ENCODE peak calls at places on chromosomes 5 and 9, in seven cellular contexts. Y is A549, P is psoas muscle, G is GM23248, R is tibial artery, T is right lobe of liver, I is upper lobe of right lung. S is an unnamed sample. For H3K4me1 and H3K9me3, the result is how much of the 10 kb centered on the place peaks cover.

GRCh38 chr5:17129093-17129492 is 88.3 kb upstream of the BASP1 start:
- DNase-seq in Y (peak), P (no peak), G (no peak), R (no peak), T (no peak), I (no peak), S (no peak)

GRCh38 chr5:116575635-116576042 is 1.0 kb upstream of the SEMA6A start:
- DNase-seq in Y (no peak), P (no peak), G (peak), R (peak), T (no peak), I (peak), S (peak)

GRCh38 chr5:98928802-98929122 is at the start of gene CHD1:
- DNase-seq in Y (peak), P (peak), G (peak), R (peak), T (peak), I (peak), S (peak)

GRCh38 chr5:128412145-128412930 is 125.7 kb downstream of the FBN2 start:
- DNase-seq in Y (no peak), P (no peak), G (no peak), R (no peak), T (no peak), I (no peak), S (no peak)

GRCh38 chr5:146048994-146049703 is 56.2 kb downstream of the PLAC8L1 start:
- DNase-seq in Y (peak), P (no peak), G (peak), R (peak), T (peak), I (no peak), S (peak)

GRCh38 chr9:123208626-123209174 is 59.7 kb downstream of the STRBP start:
- DNase-seq in Y (no peak), P (no peak), G (no peak), R (no peak), T (no peak), I (no peak), S (no peak)

GRCh38 chr5:38166832-38167231 is 91.5 kb upstream of the EGFLAM start:
- DNase-seq in Y (no peak), P (peak), G (no peak), R (no peak), T (no peak), I (no peak), S (no peak)

GRCh38 chr5:99940540-99940939 is 594.6 kb upstream of the FAM174A start:
- DNase-seq in Y (no peak), P (no peak), G (no peak), R (no peak), T (no peak), I (no peak), S (no peak)

GRCh38 chr9:134211811-134212460 is 47.6 kb upstream of the RNU6ATAC start:
- DNase-seq in Y (no peak), P (peak), G (no peak), R (no peak), T (peak), I (peak), S (no peak)

GRCh38 chr5:134100283-134101011 is 14.0 kb upstream of the TCF7 start:
- DNase-seq in Y (peak), P (peak), G (peak), R (no peak), T (no peak), I (no peak), S (no peak)

GRCh38 chr5:38396766-38397165 is 138.4 kb downstream of the EGFLAM start:
- DNase-seq in Y (no peak), P (no peak), G (no peak), R (no peak), T (no peak), I (no peak), S (no peak)

GRCh38 chr5:131759704-131760103 is 37.1 kb downstream of the FNIP1 start:
- DNase-seq in Y (no peak), P (no peak), G (no peak), R (no peak), T (no peak), I (no peak), S (no peak)

GRCh38 chr5:99141534-99142135 is 212.8 kb upstream of the CHD1 start:
- DNase-seq in Y (peak), P (no peak), G (peak), R (no peak), T (peak), I (no peak), S (no peak)

GRCh38 chr9:134206317-134207300 is 42.2 kb upstream of the RNU6ATAC start:
- DNase-seq in Y (no peak), P (peak), G (no peak), R (no peak), T (peak), I (peak), S (no peak)

GRCh38 chr9:11709567-11709966 is 983.6 kb upstream of the TYRP1 start:
- DNase-seq in Y (no peak), P (no peak), G (no peak), R (no peak), T (no peak), I (no peak), S (no peak)

GRCh38 chr5:110757118-110757729 is 18.4 kb downstream of the SLC25A46 start:
- DNase-seq in Y (peak), P (no peak), G (peak), R (no peak), T (no peak), I (no peak), S (peak)

GRCh38 chr9:108056083-108056804 is 566.7 kb upstream of the KLF4 start:
- DNase-seq in Y (peak), P (no peak), G (peak), R (no peak), T (no peak), I (no peak), S (no peak)

GRCh38 chr5:168364738-168365550 is 73.5 kb downstream of the WWC1 start:
- DNase-seq in Y (no peak), P (no peak), G (peak), R (no peak), T (no peak), I (peak), S (no peak)

GRCh38 chr9:6484210-6484609 is 71.2 kb downstream of the UHRF2 start:
- DNase-seq in Y (no peak), P (no peak), G (no peak), R (no peak), T (no peak), I (no peak), S (no peak)

GRCh38 chr9:108477538-108478006 is 378.2 kb downstream of the ACTL7B start:
- DNase-seq in Y (peak), P (no peak), G (peak), R (no peak), T (no peak), I (no peak), S (no peak)

GRCh38 chr5:178210073-178210526 is 5.8 kb downstream of the HNRNPAB start:
- DNase-seq in Y (no peak), P (no peak), G (no peak), R (no peak), T (no peak), I (no peak), S (no peak)

GRCh38 chr5:178201927-178202235 is 2.5 kb upstream of the HNRNPAB start:
- DNase-seq in Y (no peak), P (no peak), G (no peak), R (no peak), T (no peak), I (no peak), S (no peak)

GRCh38 chr5:27093296-27093695 is 54.9 kb upstream of the CDH9 start:
- DNase-seq in Y (no peak), P (no peak), G (no peak), R (no peak), T (no peak), I (no peak), S (no peak)

GRCh38 chr5:7676455-7676854 is 174.5 kb downstream of the CFAP90 start:
- DNase-seq in Y (no peak), P (no peak), G (no peak), R (no peak), T (no peak), I (no peak), S (no peak)

GRCh38 chr9:76032652-76033373 is 142.3 kb downstream of the PCSK5 start:
- DNase-seq in Y (no peak), P (no peak), G (peak), R (no peak), T (no peak), I (no peak), S (peak)

GRCh38 chr5:170296036-170296934 is 1.3 kb downstream of the LCP2 start:
- DNase-seq in Y (no peak), P (no peak), G (no peak), R (no peak), T (no peak), I (no peak), S (no peak)

GRCh38 chr5:159456722-159457462 is 126.6 kb upstream of the IL12B start:
- DNase-seq in Y (peak), P (no peak), G (peak), R (no peak), T (no peak), I (no peak), S (no peak)

GRCh38 chr5:16784088-16784487 is 152.0 kb downstream of the MYO10 start:
- DNase-seq in Y (no peak), P (no peak), G (peak), R (no peak), T (no peak), I (no peak), S (no peak)

GRCh38 chr5:115640274-115640673 is 14.4 kb upstream of the TMED7 start:
- DNase-seq in Y (no peak), P (no peak), G (no peak), R (no peak), T (no peak), I (no peak), S (no peak)

GRCh38 chr5:54691644-54692043 is 174.1 kb downstream of the SNX18 start:
- DNase-seq in Y (no peak), P (no peak), G (no peak), R (no peak), T (no peak), I (no peak), S (no peak)

GRCh38 chr5:91158011-91158410 is 225.1 kb downstream of the ARRDC3 start:
- DNase-seq in Y (no peak), P (no peak), G (no peak), R (no peak), T (no peak), I (no peak), S (no peak)

GRCh38 chr5:64773533-64773932 is 4.8 kb downstream of the CWC27 start:
- DNase-seq in Y (no peak), P (no peak), G (no peak), R (no peak), T (no peak), I (no peak), S (no peak)

GRCh38 chr5:50435131-50435530 is 6.0 kb downstream of the EMB start:
- DNase-seq in Y (no peak), P (no peak), G (no peak), R (no peak), T (no peak), I (no peak), S (no peak)
- H3K4me1 ChIP-seq in Y (under half), P (under half), G (under half), R (under half), T (under half), I (under half), S (under half)

DNA sequence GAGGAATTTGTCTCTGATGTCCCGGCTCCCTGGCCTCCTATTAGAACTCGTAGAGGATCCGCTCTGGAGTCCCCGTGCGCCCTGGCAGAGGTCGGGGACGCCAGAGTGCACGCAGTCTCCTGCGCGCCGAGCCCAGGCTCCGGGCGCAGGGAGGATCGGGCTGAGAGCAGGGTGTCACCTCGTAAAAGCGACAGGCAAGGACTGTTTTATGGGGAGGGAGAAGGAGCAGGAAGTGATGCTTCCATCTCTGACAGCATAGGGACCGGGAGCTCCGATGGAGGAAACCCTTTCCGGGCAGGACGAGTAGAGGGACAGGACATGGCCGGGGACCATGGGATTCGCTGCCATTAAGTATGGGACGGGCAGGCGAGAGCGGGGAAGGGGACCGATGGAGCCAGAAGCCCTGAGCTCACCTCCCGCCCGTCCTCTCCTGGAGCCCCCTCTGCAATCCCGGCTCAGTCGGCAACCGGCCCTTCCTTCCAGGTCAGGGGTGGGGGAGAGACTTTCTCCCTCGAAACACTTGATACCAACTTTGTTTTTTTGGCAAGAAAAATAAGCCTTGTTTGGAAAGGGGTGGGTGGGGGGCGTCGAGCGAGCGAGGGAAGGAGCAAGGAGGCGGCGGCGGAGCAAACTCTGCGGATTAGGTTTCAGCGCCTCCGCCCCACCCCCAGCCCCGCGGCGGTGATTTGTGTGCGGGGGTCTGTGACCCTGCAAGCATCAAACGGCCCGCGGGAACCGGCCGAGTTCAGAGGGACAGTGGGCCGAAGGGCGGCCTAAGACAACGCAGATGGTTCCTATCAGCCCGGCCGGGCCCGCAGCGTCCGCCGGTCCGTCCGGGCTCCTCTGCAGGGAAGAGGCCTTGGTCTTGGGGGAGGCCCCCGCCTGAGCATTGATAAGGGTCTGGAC is 12.6 kb downstream of the LMX1B start:
- DNase-seq in Y (no peak), P (no peak), G (no peak), R (no peak), T (no peak), I (no peak), S (no peak)
- H3K4me3 ChIP-seq in Y (peak), P (peak), G (no peak), R (peak), T (peak), I (peak), S (no peak)

GRCh38 chr9:96817973-96818372 is 36.3 kb downstream of the ZNF782 start:
- DNase-seq in Y (no peak), P (no peak), G (no peak), R (no peak), T (no peak), I (no peak), S (no peak)
- H3K9me3 ChIP-seq in Y (half or more), P (half or more), G (under half), R (half or more), T (under half), I (half or more), S (under half)

GRCh38 chr5:72377920-72378635 is 57.9 kb downstream of the PTCD2 start:
- DNase-seq in Y (no peak), P (peak), G (peak), R (peak), T (no peak), I (no peak), S (no peak)
- H3K4me1 ChIP-seq in Y (under half), P (under half), G (half or more), R (under half), T (under half), I (under half), S (under half)

GRCh38 chr5:73437126-73438047 is 11.2 kb downstream of the FOXD1 start:
- DNase-seq in Y (peak), P (peak), G (peak), R (no peak), T (no peak), I (no peak), S (peak)

GRCh38 chr5:73438048-73438896 is 10.3 kb downstream of the FOXD1 start:
- DNase-seq in Y (no peak), P (no peak), G (peak), R (no peak), T (no peak), I (no peak), S (peak)

GRCh38 chr5:73435640-73436534 is 12.7 kb downstream of the FOXD1 start:
- DNase-seq in Y (no peak), P (no peak), G (peak), R (no peak), T (no peak), I (no peak), S (no peak)

GRCh38 chr5:73434921-73435320 is 13.7 kb downstream of the FOXD1 start:
- DNase-seq in Y (no peak), P (no peak), G (no peak), R (no peak), T (no peak), I (no peak), S (peak)

DNA sequence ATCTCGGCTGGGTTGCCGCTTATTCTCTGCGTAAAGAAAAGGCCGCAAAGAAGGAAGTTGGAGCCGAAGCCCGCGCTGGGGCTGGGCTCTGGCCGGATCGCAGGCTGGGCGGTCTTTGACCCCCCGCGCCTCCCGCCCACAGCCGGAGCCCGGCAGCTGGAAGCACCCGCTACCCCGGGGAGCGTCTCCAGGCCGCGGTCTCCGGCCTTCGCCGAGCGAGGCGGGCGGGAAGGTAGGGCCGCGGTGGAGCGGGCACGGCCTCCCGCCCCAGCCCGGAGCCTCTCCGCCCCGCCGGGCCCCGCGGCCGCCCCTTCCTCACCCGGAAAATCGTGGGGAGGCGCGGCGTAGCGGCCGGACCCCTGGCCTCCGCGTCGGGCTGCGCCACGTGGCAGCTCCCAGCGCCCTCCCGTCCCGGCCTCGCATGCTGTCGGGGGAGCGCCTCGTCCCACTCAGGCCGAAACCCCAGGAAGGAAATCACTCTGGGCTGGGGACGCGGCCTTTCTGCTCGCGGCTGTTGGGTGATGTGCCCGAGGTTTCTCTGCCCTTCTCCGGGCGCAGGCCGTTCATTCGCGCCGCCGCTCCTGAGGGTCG is 11.9 kb downstream of the FOXD1 start:
- DNase-seq in Y (no peak), P (no peak), G (peak), R (no peak), T (no peak), I (no peak), S (no peak)
- H3K4me3 ChIP-seq in Y (no peak), P (peak), G (peak), R (peak), T (no peak), I (no peak), S (no peak)

GRCh38 chr5:180849827-180850226 is 11.2 kb downstream of the ZFP62 start:
- DNase-seq in Y (no peak), P (no peak), G (no peak), R (no peak), T (no peak), I (no peak), S (no peak)
- H3K9me3 ChIP-seq in Y (half or more), P (under half), G (under half), R (under half), T (under half), I (under half), S (under half)

DNA sequence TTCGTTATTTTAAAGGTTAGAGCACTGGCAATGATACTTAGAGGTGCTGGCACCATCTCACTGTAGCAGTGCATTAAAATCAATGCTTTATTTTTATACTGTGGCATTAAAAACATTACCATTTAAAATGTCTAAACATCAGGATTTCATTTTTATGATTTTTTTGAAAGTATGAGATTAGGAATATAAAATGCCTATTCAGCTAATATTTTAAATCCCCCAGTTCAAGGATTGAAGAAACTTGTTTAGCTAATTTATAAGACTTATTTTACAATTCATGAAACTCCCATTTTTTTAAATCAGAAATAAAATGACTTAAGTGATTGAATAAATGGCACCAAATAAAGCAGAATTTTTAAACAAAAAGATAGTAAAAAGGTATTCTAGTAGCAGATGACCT is 625.6 kb downstream of the RAB3C start:
- DNase-seq in Y (no peak), P (no peak), G (no peak), R (no peak), T (no peak), I (no peak), S (no peak)
- H3K4me1 ChIP-seq in Y (half or more), P (half or more), G (under half), R (under half), T (under half), I (under half), S (under half)

GRCh38 chr9:33445941-33446506 is 1.4 kb downstream of the AQP3 start:
- DNase-seq in Y (no peak), P (no peak), G (no peak), R (no peak), T (no peak), I (no peak), S (no peak)
- H3K4me3 ChIP-seq in Y (no peak), P (peak), G (no peak), R (no peak), T (peak), I (peak), S (no peak)

GRCh38 chr5:141150215-141150992 is 547 bp downstream of the PCDHB6 start:
- DNase-seq in Y (no peak), P (no peak), G (no peak), R (no peak), T (no peak), I (no peak), S (no peak)
- H3K9me3 ChIP-seq in Y (under half), P (under half), G (under half), R (half or more), T (under half), I (under half), S (under half)

DNA sequence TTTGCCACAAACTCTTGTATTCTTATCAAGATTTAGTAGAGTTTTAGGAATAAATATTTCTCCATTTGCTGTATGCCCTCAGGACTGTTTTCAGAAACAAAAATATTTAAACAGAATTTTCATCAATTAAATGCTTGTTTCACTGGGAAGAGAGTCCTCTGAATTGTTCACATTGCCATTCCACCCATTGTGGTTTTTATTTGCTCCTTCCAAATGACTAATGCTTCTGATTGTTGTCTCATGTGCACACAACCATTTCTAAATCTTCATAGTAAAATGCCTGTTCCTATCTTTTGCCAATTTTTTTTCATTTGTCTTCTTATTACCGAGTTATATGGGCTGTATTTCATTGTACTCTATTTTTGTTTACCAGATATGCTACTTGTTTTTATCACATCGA is 10.6 kb downstream of the MARCOL start:
- DNase-seq in Y (no peak), P (no peak), G (no peak), R (no peak), T (no peak), I (no peak), S (no peak)
- H3K4me1 ChIP-seq in Y (under half), P (under half), G (under half), R (under half), T (under half), I (under half), S (under half)